ENCODE peak calls at places on chromosomes 3 and 15, in five cellular contexts. C, J, X, F and Q are unnamed samples.

GRCh38 chr15:99434506-99435137 is 131.2 kb upstream of the MEF2A start:
- DNase-seq in C (no peak), J (no peak), X (no peak), F (no peak), Q (no peak)

GRCh38 chr3:14413381-14414071 is 11.1 kb downstream of the SLC6A6 start:
- DNase-seq in C (no peak), J (no peak), X (peak; percentile 83), F (no peak), Q (no peak)

GRCh38 chr3:169402667-169403360 is 260.7 kb downstream of the MECOM start:
- DNase-seq in C (no peak), J (no peak), X (no peak), F (no peak), Q (no peak)

GRCh38 chr15:70265466-70265978 is 167.8 kb upstream of the TLE3 start:
- DNase-seq in C (no peak), J (no peak), X (no peak), F (no peak), Q (no peak)

GRCh38 chr3:87084868-87085267 is 93.9 kb upstream of the VGLL3 start:
- DNase-seq in C (no peak), J (no peak), X (peak; percentile 20), F (no peak), Q (no peak)

GRCh38 chr15:100893261-100893963 is 13.8 kb downstream of the ALDH1A3 start:
- DNase-seq in C (no peak), J (no peak), X (peak; percentile 23), F (no peak), Q (no peak)

GRCh38 chr3:138862924-138863775 is 28.4 kb upstream of the PIK3CB start:
- DNase-seq in C (no peak), J (no peak), X (peak; percentile 88), F (no peak), Q (peak; percentile 65)

GRCh38 chr15:91408476-91409076 is 308.5 kb downstream of the SV2B start:
- DNase-seq in C (peak; percentile 6), J (no peak), X (no peak), F (no peak), Q (no peak)

GRCh38 chr3:143668924-143669790 is 179.1 kb downstream of the SLC9A9 start:
- DNase-seq in C (no peak), J (no peak), X (no peak), F (peak; percentile 42), Q (no peak)

GRCh38 chr3:197249542-197249941 is 48.9 kb downstream of the DLG1 start:
- DNase-seq in C (no peak), J (no peak), X (no peak), F (no peak), Q (no peak)

GRCh38 chr15:84750583-84751092 is 2.2 kb downstream of the ZNF592 start:
- DNase-seq in C (peak; percentile 29), J (peak; percentile 55), X (no peak), F (peak; percentile 54), Q (peak; percentile 49)

GRCh38 chr3:131350506-131350905 is 31.1 kb upstream of the NUDT16 start:
- DNase-seq in C (no peak), J (no peak), X (peak; percentile 63), F (no peak), Q (no peak)

GRCh38 chr3:112585782-112586181 is 23.9 kb downstream of the SLC35A5 start:
- DNase-seq in C (no peak), J (no peak), X (no peak), F (no peak), Q (no peak)

GRCh38 chr3:134804508-134805480 is 9.7 kb downstream of the EPHB1 start:
- DNase-seq in C (no peak), J (no peak), X (no peak), F (no peak), Q (no peak)

GRCh38 chr3:150725548-150725947 is 21.8 kb upstream of the ERICH6 start:
- DNase-seq in C (no peak), J (no peak), X (peak; percentile 65), F (no peak), Q (no peak)

GRCh38 chr3:16252243-16252978 is 12.3 kb downstream of the DPH3 start:
- DNase-seq in C (no peak), J (no peak), X (no peak), F (no peak), Q (no peak)

GRCh38 chr3:139935866-139936817 is 1.2 kb downstream of the CLSTN2 start:
- DNase-seq in C (peak; percentile 61), J (no peak), X (no peak), F (peak; percentile 16), Q (no peak)

GRCh38 chr3:70000028-70000410 is 486 bp downstream of the SAMMSON start:
- DNase-seq in C (no peak), J (no peak), X (no peak), F (no peak), Q (no peak)

GRCh38 chr15:26967719-26968269 is 3.2 kb upstream of the GABRG3 start:
- DNase-seq in C (peak; percentile 82), J (no peak), X (no peak), F (no peak), Q (no peak)

GRCh38 chr15:56496635-56497034 is 31.7 kb upstream of the MNS1 start:
- DNase-seq in C (peak; percentile 66), J (peak; percentile 25), X (peak; percentile 73), F (peak; percentile 63), Q (no peak)

GRCh38 chr3:103047640-103048370 is 613.0 kb downstream of the ZPLD1 start:
- DNase-seq in C (no peak), J (no peak), X (no peak), F (no peak), Q (no peak)

GRCh38 chr3:182912476-182912875 is 67.9 kb downstream of the DCUN1D1 start:
- DNase-seq in C (no peak), J (no peak), X (no peak), F (no peak), Q (no peak)

GRCh38 chr3:115658032-115658336 is 34.7 kb downstream of the GAP43 start:
- DNase-seq in C (no peak), J (no peak), X (no peak), F (no peak), Q (no peak)

GRCh38 chr15:70569718-70570231 is 193.6 kb downstream of the UACA start:
- DNase-seq in C (no peak), J (no peak), X (peak; percentile 47), F (no peak), Q (no peak)

GRCh38 chr3:44992555-44993470 is 16.8 kb downstream of the EXOSC7 start:
- DNase-seq in C (peak; percentile 64), J (no peak), X (peak; percentile 38), F (peak; percentile 35), Q (no peak)

GRCh38 chr3:171113716-171114115 is 87.2 kb upstream of the SLC2A2 start:
- DNase-seq in C (peak; percentile 54), J (no peak), X (no peak), F (no peak), Q (no peak)

GRCh38 chr15:74482661-74483060 is 21.7 kb upstream of the UBL7 start:
- DNase-seq in C (no peak), J (no peak), X (peak; percentile 7), F (no peak), Q (no peak)
- TF ChIP-seq CTCF in C (no peak), J (no peak), X (peak; percentile 39), F (peak; percentile 18), Q (no peak)

GRCh38 chr3:39541917-39542329 is 74.4 kb downstream of the MOBP start:
- DNase-seq in C (peak; percentile 28), J (no peak), X (peak; percentile 64), F (no peak), Q (no peak)
- TF ChIP-seq CTCF in C (peak; percentile 84), J (peak; percentile 30), X (peak; percentile 91), F (peak; percentile 14), Q (peak; percentile 32)

GRCh38 chr3:27479816-27480543 is 4.2 kb downstream of the SLC4A7 start:
- DNase-seq in C (no peak), J (no peak), X (peak; percentile 19), F (no peak), Q (no peak)
- TF ChIP-seq CTCF in C (no peak), J (no peak), X (no peak), F (no peak), Q (no peak)

GRCh38 chr15:78978601-78979179 is 33.8 kb upstream of the CTSH start:
- DNase-seq in C (no peak), J (no peak), X (no peak), F (no peak), Q (no peak)

GRCh38 chr15:78977591-78978347 is 32.9 kb upstream of the CTSH start:
- DNase-seq in C (no peak), J (no peak), X (no peak), F (peak; percentile 40), Q (no peak)

GRCh38 chr15:78981532-78982313 is 36.9 kb upstream of the CTSH start:
- DNase-seq in C (no peak), J (no peak), X (no peak), F (no peak), Q (no peak)

GRCh38 chr15:78977091-78977571 is 32.3 kb upstream of the CTSH start:
- DNase-seq in C (no peak), J (no peak), X (no peak), F (peak; percentile 84), Q (peak; percentile 57)

GRCh38 chr15:78979456-78980320 is 34.8 kb upstream of the CTSH start:
- DNase-seq in C (peak; percentile 80), J (no peak), X (peak; percentile 92), F (peak; percentile 64), Q (no peak)
- TF ChIP-seq CTCF in C (peak; percentile 75), J (peak; percentile 78), X (peak; percentile 84), F (peak; percentile 57), Q (peak; percentile 77)

DNA sequence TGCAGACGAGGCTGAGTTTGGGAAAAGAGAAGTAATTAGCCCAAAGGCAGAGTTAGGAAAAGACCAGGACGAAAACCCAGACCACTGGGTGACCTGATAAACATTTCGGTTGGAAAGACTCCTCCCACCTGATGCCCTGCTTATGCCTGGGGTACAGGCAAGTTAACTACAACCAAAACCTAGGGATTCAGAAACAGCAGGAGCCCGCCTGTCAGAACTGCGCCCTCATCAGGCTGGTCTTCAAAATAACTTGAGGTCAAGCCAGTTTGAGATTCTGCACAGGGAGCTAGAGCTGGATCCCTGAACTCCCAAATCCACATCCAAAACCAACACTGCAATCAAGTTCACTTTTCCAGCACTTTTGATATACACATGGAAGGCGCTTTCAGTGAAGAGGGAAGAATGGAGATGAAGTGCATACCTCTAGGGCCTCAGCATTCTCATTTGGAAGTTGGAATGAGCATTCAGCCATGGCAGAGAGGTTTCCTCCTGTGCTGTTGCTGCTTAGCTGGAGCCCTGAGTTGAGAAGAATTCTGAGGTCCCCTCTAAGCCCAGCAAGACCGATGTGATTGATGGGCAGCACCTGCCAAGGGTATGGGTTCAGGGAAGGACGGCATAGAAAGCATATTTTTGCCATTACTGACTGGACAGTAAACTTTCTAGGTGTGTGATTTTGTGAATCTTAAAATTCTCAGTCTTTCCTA is 11.6 kb downstream of the TSEN2 start:
- DNase-seq in C (peak; percentile 31), J (no peak), X (no peak), F (no peak), Q (no peak)
- TF ChIP-seq CTCF in C (peak; percentile 47), J (no peak), X (peak; percentile 59), F (no peak), Q (no peak)

GRCh38 chr15:53974121-53974520 is 4.1 kb upstream of the UNC13C start:
- DNase-seq in C (no peak), J (no peak), X (no peak), F (no peak), Q (no peak)

GRCh38 chr15:53978248-53978906 is at the start of gene UNC13C:
- DNase-seq in C (peak; percentile 51), J (no peak), X (no peak), F (no peak), Q (no peak)

GRCh38 chr15:53979051-53979788 is 979 bp downstream of the UNC13C start:
- DNase-seq in C (no peak), J (no peak), X (no peak), F (no peak), Q (no peak)

GRCh38 chr15:53974813-53975212 is 3.4 kb upstream of the UNC13C start:
- DNase-seq in C (no peak), J (peak; percentile 1), X (no peak), F (no peak), Q (no peak)

GRCh38 chr15:53976844-53977392 is 1.3 kb upstream of the UNC13C start:
- DNase-seq in C (peak; percentile 28), J (no peak), X (peak; percentile 8), F (no peak), Q (no peak)
- TF ChIP-seq CTCF in C (peak; percentile 38), J (no peak), X (peak; percentile 18), F (no peak), Q (no peak)